ENCODE peak calls at places on chromosomes 1 and 21, in five cellular contexts. Q is CD4-positive, alpha-beta T cell; B is neural progenitor cell; N is CD8-positive, alpha-beta T cell; T is pancreas. L is an unnamed sample.

GRCh38 chr1:109061183-109061582 is 14.6 kb downstream of the TAF13 start:
- DNase-seq in Q (no peak), B (no peak), N (no peak), T (no peak), L (no peak)

GRCh38 chr1:12083766-12084165 is 20.7 kb downstream of the TNFRSF8 start:
- DNase-seq in Q (no peak), B (no peak), N (no peak), T (no peak), L (no peak)

GRCh38 chr1:29970747-29971325 is 734.5 kb downstream of the PTPRU start:
- DNase-seq in Q (no peak), B (no peak), N (no peak), T (no peak), L (no peak)

GRCh38 chr1:201461193-201461657 is 7.8 kb downstream of the PHLDA3 start:
- DNase-seq in Q (no peak), B (no peak), N (no peak), T (peak; percentile 46), L (no peak)

GRCh38 chr1:105442901-105443300 is 1613.6 kb upstream of the PRMT6 start:
- DNase-seq in Q (no peak), B (no peak), N (no peak), T (no peak), L (no peak)

GRCh38 chr1:222167111-222167510 is 380.8 kb downstream of the HHIPL2 start:
- DNase-seq in Q (no peak), B (peak; percentile 46), N (no peak), T (peak; percentile 60), L (peak; percentile 29)

GRCh38 chr1:17736625-17737024 is 18.5 kb upstream of the ACTL8 start:
- DNase-seq in Q (no peak), B (peak; percentile 27), N (no peak), T (no peak), L (no peak)

GRCh38 chr1:94654919-94655318 is 113.4 kb upstream of the F3 start:
- DNase-seq in Q (no peak), B (no peak), N (no peak), T (no peak), L (no peak)

GRCh38 chr21:41881051-41881450 is 1.9 kb upstream of the PRDM15 start:
- DNase-seq in Q (no peak), B (no peak), N (no peak), T (no peak), L (no peak)

GRCh38 chr1:8184301-8184700 is 133.6 kb upstream of the SLC45A1 start:
- DNase-seq in Q (no peak), B (no peak), N (no peak), T (no peak), L (no peak)

GRCh38 chr1:205577874-205578658 is 53.7 kb downstream of the ELK4 start:
- DNase-seq in Q (no peak), B (no peak), N (no peak), T (peak; percentile 3), L (no peak)

GRCh38 chr1:41046347-41046775 is 24.8 kb upstream of the SLFNL1 start:
- DNase-seq in Q (no peak), B (no peak), N (no peak), T (no peak), L (no peak)

GRCh38 chr1:29311352-29312030 is 75.2 kb downstream of the PTPRU start:
- DNase-seq in Q (no peak), B (no peak), N (no peak), T (no peak), L (no peak)

GRCh38 chr1:40299366-40300248 is 17.5 kb downstream of the COL9A2 start:
- DNase-seq in Q (no peak), B (no peak), N (no peak), T (no peak), L (no peak)

DNA sequence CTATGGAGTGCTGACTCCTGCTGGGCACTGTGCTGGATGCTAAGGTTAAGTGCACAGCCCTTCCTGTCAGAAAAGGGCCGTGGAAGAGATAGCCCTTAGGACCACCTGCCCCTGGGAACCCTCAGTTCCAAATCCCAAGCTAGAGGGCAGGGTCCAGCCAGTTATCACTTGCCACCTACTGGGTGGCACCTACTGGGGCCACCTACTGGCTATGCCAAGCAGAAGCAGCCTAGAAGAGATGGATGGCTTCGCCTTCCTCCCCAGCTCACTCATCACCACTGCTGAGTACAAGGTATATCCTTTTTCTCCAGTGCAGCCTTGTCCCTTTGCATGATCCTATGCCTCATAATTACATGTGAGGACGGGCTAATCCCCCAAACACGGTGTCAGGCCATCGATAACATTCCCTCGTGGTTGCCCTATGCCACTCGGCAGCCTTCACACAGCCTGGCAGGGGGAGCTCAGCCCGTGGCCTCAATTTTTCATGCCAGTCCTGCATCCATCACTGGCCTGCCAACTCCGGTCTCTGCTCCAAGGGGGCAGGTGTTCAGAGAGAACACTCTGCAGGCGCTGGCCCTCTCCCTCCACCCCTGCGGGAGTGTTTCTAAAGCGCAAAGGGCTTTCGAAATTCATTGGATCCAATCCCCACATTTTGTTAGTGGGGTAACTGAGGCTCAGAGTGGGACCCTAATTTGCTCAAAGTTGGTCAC is 49.0 kb downstream of the SYT2 start:
- DNase-seq in Q (no peak), B (no peak), N (no peak), T (no peak), L (no peak)
- TF ChIP-seq CTCF in Q (peak; percentile 26), B (peak; percentile 32), N (no peak), T (no peak), L (peak; percentile 17)

GRCh38 chr1:42758641-42759040 is 8.2 kb downstream of the P3H1 start:
- DNase-seq in Q (no peak), B (no peak), N (no peak), T (no peak), L (no peak)
- TF ChIP-seq CTCF in Q (no peak), B (no peak), N (no peak), T (no peak), L (no peak)

GRCh38 chr1:153977250-153978240 is at the start of gene JTB:
- DNase-seq in Q (peak; percentile 81), B (peak; percentile 96), N (peak; percentile 86), T (peak; percentile 85), L (peak; percentile 91)
- TF ChIP-seq CTCF in Q (no peak), B (no peak), N (no peak), T (no peak), L (no peak)

DNA sequence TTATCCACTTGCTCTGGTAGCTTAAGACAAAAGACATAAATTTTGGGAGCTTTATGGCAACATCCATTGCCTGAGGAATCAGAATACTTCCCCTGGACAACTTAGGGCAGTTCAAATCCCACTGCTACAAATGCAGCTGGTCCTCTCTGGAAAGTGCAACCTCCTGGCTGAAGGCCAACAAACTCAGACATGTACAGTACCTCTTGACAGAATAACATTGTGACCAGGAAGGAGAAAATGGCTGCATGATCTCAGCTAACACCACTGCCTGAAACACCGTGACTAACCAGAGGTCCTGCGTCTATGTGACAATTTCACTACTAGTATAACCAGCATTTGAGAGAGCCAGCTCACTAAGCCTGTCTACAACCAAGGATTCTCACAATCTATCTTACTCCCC is 218.9 kb downstream of the CRB1 start:
- DNase-seq in Q (no peak), B (no peak), N (no peak), T (peak; percentile 25), L (no peak)
- TF ChIP-seq CTCF in Q (no peak), B (no peak), N (no peak), T (no peak), L (no peak)

DNA sequence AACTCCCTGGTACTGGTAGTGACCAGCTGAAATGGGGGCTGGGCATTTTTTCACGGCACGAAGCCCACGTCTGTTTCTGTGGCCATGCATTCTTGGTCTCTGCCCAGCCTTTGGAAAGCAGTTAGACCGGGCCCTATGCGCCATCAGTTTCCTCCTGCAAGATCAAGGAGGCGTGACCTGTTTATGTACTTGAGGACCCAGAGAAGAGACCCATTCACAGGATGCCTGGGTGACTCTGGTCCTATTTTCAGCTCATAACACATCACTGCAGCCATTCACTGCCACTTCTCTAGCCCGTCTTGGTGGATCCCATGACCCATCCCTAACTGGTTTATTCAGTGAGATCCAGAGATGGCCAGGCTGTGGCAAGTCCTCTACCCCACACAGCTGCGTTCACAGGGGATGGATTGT is 70.4 kb downstream of the SPSB1 start:
- DNase-seq in Q (no peak), B (no peak), N (no peak), T (no peak), L (no peak)
- TF ChIP-seq CTCF in Q (no peak), B (no peak), N (no peak), T (no peak), L (no peak)

GRCh38 chr21:37164742-37165141 is 91.7 kb downstream of the TTC3 start:
- DNase-seq in Q (no peak), B (no peak), N (no peak), T (no peak), L (no peak)

GRCh38 chr21:37165606-37166005 is 92.6 kb downstream of the TTC3 start:
- DNase-seq in Q (no peak), B (no peak), N (no peak), T (no peak), L (no peak)

GRCh38 chr21:37168666-37169065 is 95.6 kb downstream of the TTC3 start:
- DNase-seq in Q (no peak), B (no peak), N (no peak), T (no peak), L (no peak)

GRCh38 chr21:37172646-37173045 is 94.5 kb downstream of the VPS26C start:
- DNase-seq in Q (no peak), B (no peak), N (no peak), T (no peak), L (no peak)

DNA sequence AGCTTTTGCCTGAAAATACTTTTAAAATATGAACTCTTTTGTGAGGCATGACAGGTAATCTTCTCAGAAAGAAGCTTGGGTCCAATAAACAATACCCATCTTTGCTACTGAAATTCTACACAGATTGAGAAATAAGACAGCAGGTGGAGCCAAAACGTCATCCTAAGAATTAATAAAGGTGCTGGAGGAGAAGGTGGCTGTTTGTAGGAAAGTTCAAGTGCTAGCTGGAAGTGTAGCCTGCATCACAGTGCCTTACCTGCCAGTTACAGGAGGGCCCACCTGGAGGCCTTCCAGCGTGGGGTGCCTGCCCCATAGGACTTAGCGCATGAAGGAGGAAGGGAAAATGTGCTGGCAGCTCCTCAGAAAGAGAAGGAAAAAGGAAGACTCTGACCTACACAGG is 93.7 kb downstream of the TTC3 start:
- DNase-seq in Q (no peak), B (peak; percentile 26), N (no peak), T (no peak), L (peak; percentile 18)
- TF ChIP-seq CTCF in Q (no peak), B (peak; percentile 46), N (no peak), T (no peak), L (no peak)

GRCh38 chr1:88490676-88491075 is 193.4 kb upstream of the PKN2 start:
- DNase-seq in Q (no peak), B (no peak), N (no peak), T (no peak), L (no peak)
- TF ChIP-seq CTCF in Q (no peak), B (no peak), N (no peak), T (no peak), L (no peak)

GRCh38 chr1:217333939-217334338 is 297.0 kb downstream of the GPATCH2 start:
- DNase-seq in Q (no peak), B (peak; percentile 63), N (no peak), T (peak; percentile 13), L (peak; percentile 40)
- TF ChIP-seq CTCF in Q (no peak), B (peak; percentile 79), N (no peak), T (peak; percentile 12), L (peak; percentile 43)

L was measured in GM10248.